ENCODE peak calls at places on chromosomes 16 and 17, in ten cellular contexts. G is cardiac fibroblast; M is HEK293T; Z is stimulated activated CD4-positive, alpha-beta T cell treated with anti-CD3 and anti-CD28 coated beads, Interleukin-4, amount 100 ng/mL, for 24 hours; P is thoracic aorta; S is Right ventricle myocardium superior; K is head of caudate nucleus; I is NCI-H1092; Y is cardiac muscle cell; N is islet precursor cell. E is an unnamed sample.

GRCh38 chr17:51799240-51799639 is 359.3 kb downstream of the CA10 start:
- DNase-seq in G (no peak), M (no peak), Z (no peak), P (no peak), S (no peak), K (no peak), I (no peak), Y (no peak), N (no peak), E (no peak)

GRCh38 chr16:67862623-67863583 is 9.9 kb upstream of the EDC4 start:
- DNase-seq in G (peak), M (no peak), Z (no peak), P (peak), S (peak), K (no peak), I (no peak), Y (peak), N (no peak), E (peak)

GRCh38 chr17:2171725-2172446 is 117.0 kb downstream of the HIC1 start:
- DNase-seq in G (peak), M (no peak), Z (no peak), P (peak), S (peak), K (no peak), I (peak), Y (peak), N (peak), E (peak)

GRCh38 chr16:66898207-66898606 is 17.9 kb downstream of the PDP2 start:
- DNase-seq in G (no peak), M (no peak), Z (no peak), P (peak), S (no peak), K (no peak), I (no peak), Y (no peak), N (no peak), E (peak)

GRCh38 chr16:88614818-88615580 is 23.4 kb upstream of the IL17C start:
- DNase-seq in G (no peak), M (no peak), Z (no peak), P (no peak), S (no peak), K (no peak), I (no peak), Y (no peak), N (no peak), E (no peak)

GRCh38 chr17:21214777-21215541 is 998 bp upstream of the TMEM11 start:
- DNase-seq in G (no peak), M (no peak), Z (no peak), P (no peak), S (peak), K (peak), I (no peak), Y (no peak), N (no peak), E (peak)

GRCh38 chr16:82135844-82136243 is 34.2 kb downstream of the MPHOSPH6 start:
- DNase-seq in G (no peak), M (no peak), Z (no peak), P (no peak), S (no peak), K (no peak), I (no peak), Y (no peak), N (no peak), E (no peak)

GRCh38 chr17:1090454-1091189 is 89.2 kb downstream of the ABR start:
- DNase-seq in G (no peak), M (no peak), Z (no peak), P (no peak), S (peak), K (no peak), I (no peak), Y (no peak), N (no peak), E (no peak)

GRCh38 chr17:56142325-56142724 is 10.9 kb upstream of the ANKFN1 start:
- DNase-seq in G (peak), M (no peak), Z (no peak), P (no peak), S (no peak), K (no peak), I (no peak), Y (no peak), N (no peak), E (peak)

GRCh38 chr17:48066192-48066591 is 18.0 kb downstream of the NFE2L1 start:
- DNase-seq in G (no peak), M (no peak), Z (no peak), P (no peak), S (no peak), K (no peak), I (no peak), Y (no peak), N (no peak), E (no peak)

GRCh38 chr16:8346291-8346690 is 244.0 kb downstream of the TMEM114 start:
- DNase-seq in G (no peak), M (no peak), Z (no peak), P (no peak), S (no peak), K (no peak), I (no peak), Y (peak), N (peak), E (no peak)

GRCh38 chr17:32445075-32445427 is 741 bp downstream of the PSMD11 start:
- DNase-seq in G (peak), M (peak), Z (peak), P (peak), S (no peak), K (peak), I (no peak), Y (peak), N (peak), E (peak)

GRCh38 chr16:29821663-29822115 is 1.4 kb downstream of the MVP start:
- DNase-seq in G (peak), M (no peak), Z (no peak), P (no peak), S (no peak), K (no peak), I (no peak), Y (no peak), N (peak), E (peak)

GRCh38 chr17:80362428-80363119 is 52.4 kb upstream of the ENDOV start:
- DNase-seq in G (peak), M (no peak), Z (no peak), P (no peak), S (no peak), K (no peak), I (no peak), Y (no peak), N (no peak), E (peak)

GRCh38 chr17:48544356-48545021 is 420 bp downstream of the HOXB2 start:
- DNase-seq in G (peak), M (peak), Z (peak), P (peak), S (peak), K (no peak), I (peak), Y (peak), N (peak), E (peak)

GRCh38 chr16:57610611-57611010 is 17.8 kb upstream of the ADGRG1 start:
- DNase-seq in G (no peak), M (no peak), Z (no peak), P (no peak), S (no peak), K (no peak), I (no peak), Y (no peak), N (peak), E (no peak)

GRCh38 chr17:742147-742793 is 9.8 kb downstream of the GEMIN4 start:
- DNase-seq in G (no peak), M (no peak), Z (no peak), P (no peak), S (no peak), K (no peak), I (no peak), Y (no peak), N (no peak), E (no peak)

GRCh38 chr17:13209091-13209490 is 191.3 kb upstream of the ELAC2 start:
- DNase-seq in G (peak), M (no peak), Z (no peak), P (no peak), S (no peak), K (no peak), I (no peak), Y (no peak), N (no peak), E (peak)

GRCh38 chr17:45925311-45925710 is 31.0 kb downstream of the MAPT start:
- DNase-seq in G (no peak), M (no peak), Z (no peak), P (no peak), S (no peak), K (no peak), I (no peak), Y (no peak), N (no peak), E (no peak)

GRCh38 chr16:53898993-53899392 is 195.0 kb downstream of the FTO start:
- DNase-seq in G (peak), M (no peak), Z (no peak), P (no peak), S (no peak), K (no peak), I (no peak), Y (no peak), N (no peak), E (peak)

GRCh38 chr16:87550510-87550961 is 51.8 kb upstream of the JPH3 start:
- DNase-seq in G (peak), M (peak), Z (peak), P (no peak), S (peak), K (peak), I (no peak), Y (peak), N (peak), E (peak)

GRCh38 chr17:18967806-18968744 is 16.1 kb downstream of the SLC5A10 start:
- DNase-seq in G (no peak), M (no peak), Z (no peak), P (no peak), S (no peak), K (no peak), I (no peak), Y (peak), N (peak), E (no peak)

GRCh38 chr17:77924757-77925336 is 33.7 kb upstream of the TNRC6C start:
- DNase-seq in G (peak), M (no peak), Z (no peak), P (no peak), S (peak), K (peak), I (no peak), Y (no peak), N (peak), E (no peak)

GRCh38 chr17:27072885-27073284 is 221.0 kb upstream of the WSB1 start:
- DNase-seq in G (no peak), M (no peak), Z (no peak), P (no peak), S (no peak), K (no peak), I (no peak), Y (no peak), N (no peak), E (no peak)

GRCh38 chr17:72169823-72170222 is 49.0 kb downstream of the SOX9 start:
- DNase-seq in G (no peak), M (no peak), Z (no peak), P (no peak), S (no peak), K (no peak), I (no peak), Y (no peak), N (no peak), E (no peak)

GRCh38 chr17:82923366-82924113 is 83.7 kb upstream of the ZNF750 start:
- DNase-seq in G (no peak), M (no peak), Z (no peak), P (no peak), S (peak), K (no peak), I (no peak), Y (no peak), N (no peak), E (no peak)

GRCh38 chr17:71117461-71117860 is 948.1 kb downstream of the KCNJ2 start:
- DNase-seq in G (no peak), M (no peak), Z (no peak), P (no peak), S (no peak), K (no peak), I (no peak), Y (no peak), N (no peak), E (no peak)

GRCh38 chr16:24698314-24698713 is 31.1 kb upstream of the TNRC6A start:
- DNase-seq in G (no peak), M (no peak), Z (no peak), P (no peak), S (no peak), K (no peak), I (no peak), Y (no peak), N (no peak), E (no peak)

GRCh38 chr16:4489030-4489429 is 12.8 kb downstream of the HMOX2 start:
- DNase-seq in G (peak), M (no peak), Z (no peak), P (no peak), S (no peak), K (no peak), I (no peak), Y (no peak), N (no peak), E (peak)

GRCh38 chr17:21345236-21345635 is 30.9 kb upstream of the KCNJ12 start:
- DNase-seq in G (no peak), M (no peak), Z (no peak), P (no peak), S (peak), K (no peak), I (no peak), Y (no peak), N (peak), E (no peak)

GRCh38 chr17:977163-977562 is 2.4 kb downstream of the NXN start:
- DNase-seq in G (no peak), M (no peak), Z (no peak), P (no peak), S (no peak), K (no peak), I (no peak), Y (no peak), N (peak), E (peak)

GRCh38 chr17:38341035-38341721 is 2.6 kb downstream of the GPR179 start:
- DNase-seq in G (peak), M (peak), Z (no peak), P (no peak), S (peak), K (peak), I (peak), Y (peak), N (no peak), E (peak)

GRCh38 chr17:63700528-63701441 is 860 bp upstream of the LIMD2 start:
- DNase-seq in G (peak), M (no peak), Z (peak), P (peak), S (peak), K (peak), I (peak), Y (peak), N (peak), E (peak)

GRCh38 chr16:69097425-69097824 is 8.0 kb upstream of the HAS3 start:
- DNase-seq in G (peak), M (no peak), Z (no peak), P (no peak), S (no peak), K (no peak), I (no peak), Y (no peak), N (no peak), E (no peak)

GRCh38 chr16:59632266-59632855 is 898.2 kb upstream of the GOT2 start:
- DNase-seq in G (peak), M (no peak), Z (no peak), P (no peak), S (no peak), K (no peak), I (no peak), Y (peak), N (peak), E (peak)

GRCh38 chr17:70405492-70406220 is 236.3 kb downstream of the KCNJ2 start:
- DNase-seq in G (peak), M (no peak), Z (no peak), P (no peak), S (no peak), K (no peak), I (no peak), Y (no peak), N (peak), E (peak)

GRCh38 chr17:15453246-15453645 is 14.2 kb downstream of the CDRT4 start:
- DNase-seq in G (no peak), M (no peak), Z (no peak), P (no peak), S (no peak), K (no peak), I (no peak), Y (no peak), N (no peak), E (peak)

E was measured in EH.